ENCODE peak calls at places on chromosome 21, in eight cellular contexts. One of them, this sample, is unnamed.

GRCh38 chr21:14382835-14383595 is at the start of gene HSPA13:
- DNase-seq in GM12891: peak
- DNase-seq in choroid plexus epithelial cell: peak
- DNase-seq in NCI-H774: peak
- DNase-seq in astrocyte of the spinal cord: peak
- DNase-seq in right cardiac atrium: peak
- DNase-seq in anterior cingulate cortex: peak
- DNase-seq in activated T-helper 1 cell treated with anti-CD3 and anti-CD28 coated beads, Interleukin-12 subunit alpha, Interleukin-12 subunit beta, Interleukin-2, Interleukin-4 antibody, amounts not matched to agents 30 ng/mL and 10 ng/mL and 1 ng/mL, durations not matched to agents 14 hours and 24 hours and 36 hours: peak
- DNase-seq in this sample: peak

GRCh38 chr21:37176716-37177115 is 90.4 kb downstream of the VPS26C start:
- DNase-seq in GM12891: no peak
- DNase-seq in choroid plexus epithelial cell: no peak
- DNase-seq in NCI-H774: no peak
- DNase-seq in astrocyte of the spinal cord: no peak
- DNase-seq in right cardiac atrium: no peak
- DNase-seq in anterior cingulate cortex: no peak
- DNase-seq in activated T-helper 1 cell treated with anti-CD3 and anti-CD28 coated beads, Interleukin-12 subunit alpha, Interleukin-12 subunit beta, Interleukin-2, Interleukin-4 antibody, amounts not matched to agents 30 ng/mL and 10 ng/mL and 1 ng/mL, durations not matched to agents 14 hours and 24 hours and 36 hours: no peak
- DNase-seq in this sample: peak

GRCh38 chr21:34576043-34576466 is 38.9 kb downstream of the RCAN1 start:
- DNase-seq in GM12891: no peak
- DNase-seq in choroid plexus epithelial cell: no peak
- DNase-seq in NCI-H774: no peak
- DNase-seq in astrocyte of the spinal cord: no peak
- DNase-seq in right cardiac atrium: peak
- DNase-seq in anterior cingulate cortex: no peak
- DNase-seq in activated T-helper 1 cell treated with anti-CD3 and anti-CD28 coated beads, Interleukin-12 subunit alpha, Interleukin-12 subunit beta, Interleukin-2, Interleukin-4 antibody, amounts not matched to agents 30 ng/mL and 10 ng/mL and 1 ng/mL, durations not matched to agents 14 hours and 24 hours and 36 hours: no peak
- DNase-seq in this sample: peak

GRCh38 chr21:44889625-44890337 is 16.3 kb upstream of the PTTG1IP start:
- DNase-seq in GM12891: no peak
- DNase-seq in choroid plexus epithelial cell: no peak
- DNase-seq in NCI-H774: no peak
- DNase-seq in astrocyte of the spinal cord: no peak
- DNase-seq in right cardiac atrium: peak
- DNase-seq in anterior cingulate cortex: no peak
- DNase-seq in activated T-helper 1 cell treated with anti-CD3 and anti-CD28 coated beads, Interleukin-12 subunit alpha, Interleukin-12 subunit beta, Interleukin-2, Interleukin-4 antibody, amounts not matched to agents 30 ng/mL and 10 ng/mL and 1 ng/mL, durations not matched to agents 14 hours and 24 hours and 36 hours: no peak
- DNase-seq in this sample: no peak

GRCh38 chr21:35428927-35429326 is 379.8 kb upstream of the RUNX1 start:
- DNase-seq in GM12891: no peak
- DNase-seq in choroid plexus epithelial cell: no peak
- DNase-seq in NCI-H774: no peak
- DNase-seq in astrocyte of the spinal cord: no peak
- DNase-seq in right cardiac atrium: no peak
- DNase-seq in anterior cingulate cortex: no peak
- DNase-seq in activated T-helper 1 cell treated with anti-CD3 and anti-CD28 coated beads, Interleukin-12 subunit alpha, Interleukin-12 subunit beta, Interleukin-2, Interleukin-4 antibody, amounts not matched to agents 30 ng/mL and 10 ng/mL and 1 ng/mL, durations not matched to agents 14 hours and 24 hours and 36 hours: no peak
- DNase-seq in this sample: no peak

GRCh38 chr21:42319368-42319767 is 4.2 kb upstream of the TFF3 start:
- DNase-seq in GM12891: no peak
- DNase-seq in choroid plexus epithelial cell: no peak
- DNase-seq in NCI-H774: no peak
- DNase-seq in astrocyte of the spinal cord: no peak
- DNase-seq in right cardiac atrium: no peak
- DNase-seq in anterior cingulate cortex: no peak
- DNase-seq in activated T-helper 1 cell treated with anti-CD3 and anti-CD28 coated beads, Interleukin-12 subunit alpha, Interleukin-12 subunit beta, Interleukin-2, Interleukin-4 antibody, amounts not matched to agents 30 ng/mL and 10 ng/mL and 1 ng/mL, durations not matched to agents 14 hours and 24 hours and 36 hours: no peak
- DNase-seq in this sample: no peak

GRCh38 chr21:26443867-26444266 is 129.2 kb downstream of the CYYR1 start:
- DNase-seq in GM12891: no peak
- DNase-seq in choroid plexus epithelial cell: no peak
- DNase-seq in NCI-H774: no peak
- DNase-seq in astrocyte of the spinal cord: peak
- DNase-seq in right cardiac atrium: no peak
- DNase-seq in anterior cingulate cortex: no peak
- DNase-seq in activated T-helper 1 cell treated with anti-CD3 and anti-CD28 coated beads, Interleukin-12 subunit alpha, Interleukin-12 subunit beta, Interleukin-2, Interleukin-4 antibody, amounts not matched to agents 30 ng/mL and 10 ng/mL and 1 ng/mL, durations not matched to agents 14 hours and 24 hours and 36 hours: no peak
- DNase-seq in this sample: peak

GRCh38 chr21:36533468-36533848 is 53.5 kb upstream of the CLDN14 start:
- DNase-seq in GM12891: no peak
- DNase-seq in choroid plexus epithelial cell: no peak
- DNase-seq in NCI-H774: no peak
- DNase-seq in astrocyte of the spinal cord: no peak
- DNase-seq in right cardiac atrium: no peak
- DNase-seq in anterior cingulate cortex: no peak
- DNase-seq in activated T-helper 1 cell treated with anti-CD3 and anti-CD28 coated beads, Interleukin-12 subunit alpha, Interleukin-12 subunit beta, Interleukin-2, Interleukin-4 antibody, amounts not matched to agents 30 ng/mL and 10 ng/mL and 1 ng/mL, durations not matched to agents 14 hours and 24 hours and 36 hours: no peak
- DNase-seq in this sample: no peak

GRCh38 chr21:45739218-45740087 is 95.9 kb downstream of the PCBP3 start:
- DNase-seq in GM12891: no peak
- DNase-seq in choroid plexus epithelial cell: no peak
- DNase-seq in NCI-H774: no peak
- DNase-seq in astrocyte of the spinal cord: no peak
- DNase-seq in right cardiac atrium: no peak
- DNase-seq in anterior cingulate cortex: no peak
- DNase-seq in activated T-helper 1 cell treated with anti-CD3 and anti-CD28 coated beads, Interleukin-12 subunit alpha, Interleukin-12 subunit beta, Interleukin-2, Interleukin-4 antibody, amounts not matched to agents 30 ng/mL and 10 ng/mL and 1 ng/mL, durations not matched to agents 14 hours and 24 hours and 36 hours: no peak
- DNase-seq in this sample: no peak

GRCh38 chr21:26840912-26841311 is 4.3 kb downstream of the ADAMTS1 start:
- DNase-seq in GM12891: no peak
- DNase-seq in choroid plexus epithelial cell: peak
- DNase-seq in NCI-H774: no peak
- DNase-seq in astrocyte of the spinal cord: peak
- DNase-seq in right cardiac atrium: peak
- DNase-seq in anterior cingulate cortex: no peak
- DNase-seq in activated T-helper 1 cell treated with anti-CD3 and anti-CD28 coated beads, Interleukin-12 subunit alpha, Interleukin-12 subunit beta, Interleukin-2, Interleukin-4 antibody, amounts not matched to agents 30 ng/mL and 10 ng/mL and 1 ng/mL, durations not matched to agents 14 hours and 24 hours and 36 hours: no peak
- DNase-seq in this sample: peak

GRCh38 chr21:33937931-33938339 is 22.3 kb upstream of the ATP5PO start:
- DNase-seq in GM12891: no peak
- DNase-seq in choroid plexus epithelial cell: no peak
- DNase-seq in NCI-H774: no peak
- DNase-seq in astrocyte of the spinal cord: no peak
- DNase-seq in right cardiac atrium: no peak
- DNase-seq in anterior cingulate cortex: no peak
- DNase-seq in activated T-helper 1 cell treated with anti-CD3 and anti-CD28 coated beads, Interleukin-12 subunit alpha, Interleukin-12 subunit beta, Interleukin-2, Interleukin-4 antibody, amounts not matched to agents 30 ng/mL and 10 ng/mL and 1 ng/mL, durations not matched to agents 14 hours and 24 hours and 36 hours: no peak
- DNase-seq in this sample: no peak

GRCh38 chr21:31447477-31447876 is 103.4 kb upstream of the TIAM1 start:
- DNase-seq in GM12891: no peak
- DNase-seq in choroid plexus epithelial cell: peak
- DNase-seq in NCI-H774: no peak
- DNase-seq in astrocyte of the spinal cord: peak
- DNase-seq in right cardiac atrium: no peak
- DNase-seq in anterior cingulate cortex: no peak
- DNase-seq in activated T-helper 1 cell treated with anti-CD3 and anti-CD28 coated beads, Interleukin-12 subunit alpha, Interleukin-12 subunit beta, Interleukin-2, Interleukin-4 antibody, amounts not matched to agents 30 ng/mL and 10 ng/mL and 1 ng/mL, durations not matched to agents 14 hours and 24 hours and 36 hours: no peak
- DNase-seq in this sample: no peak

GRCh38 chr21:42878993-42879787 is at the start of gene WDR4:
- DNase-seq in GM12891: peak
- DNase-seq in choroid plexus epithelial cell: peak
- DNase-seq in NCI-H774: peak
- DNase-seq in astrocyte of the spinal cord: peak
- DNase-seq in right cardiac atrium: peak
- DNase-seq in anterior cingulate cortex: peak
- DNase-seq in activated T-helper 1 cell treated with anti-CD3 and anti-CD28 coated beads, Interleukin-12 subunit alpha, Interleukin-12 subunit beta, Interleukin-2, Interleukin-4 antibody, amounts not matched to agents 30 ng/mL and 10 ng/mL and 1 ng/mL, durations not matched to agents 14 hours and 24 hours and 36 hours: peak
- DNase-seq in this sample: peak

GRCh38 chr21:31173881-31174555 is 135.7 kb upstream of the KRTAP19-8 start:
- DNase-seq in GM12891: no peak
- DNase-seq in choroid plexus epithelial cell: no peak
- DNase-seq in NCI-H774: no peak
- DNase-seq in astrocyte of the spinal cord: no peak
- DNase-seq in right cardiac atrium: peak
- DNase-seq in anterior cingulate cortex: peak
- DNase-seq in activated T-helper 1 cell treated with anti-CD3 and anti-CD28 coated beads, Interleukin-12 subunit alpha, Interleukin-12 subunit beta, Interleukin-2, Interleukin-4 antibody, amounts not matched to agents 30 ng/mL and 10 ng/mL and 1 ng/mL, durations not matched to agents 14 hours and 24 hours and 36 hours: no peak
- DNase-seq in this sample: no peak

GRCh38 chr21:15688016-15688415 is 41.8 kb upstream of the USP25 start:
- DNase-seq in GM12891: no peak
- DNase-seq in choroid plexus epithelial cell: peak
- DNase-seq in NCI-H774: no peak
- DNase-seq in astrocyte of the spinal cord: no peak
- DNase-seq in right cardiac atrium: no peak
- DNase-seq in anterior cingulate cortex: no peak
- DNase-seq in activated T-helper 1 cell treated with anti-CD3 and anti-CD28 coated beads, Interleukin-12 subunit alpha, Interleukin-12 subunit beta, Interleukin-2, Interleukin-4 antibody, amounts not matched to agents 30 ng/mL and 10 ng/mL and 1 ng/mL, durations not matched to agents 14 hours and 24 hours and 36 hours: no peak
- DNase-seq in this sample: no peak

This sample was measured in renal cortical epithelial cell.